ENCODE peak calls at places on chromosome X, in four cellular contexts. Z is cardiac muscle cell, E is fibroblast of the aortic adventitia, U is A549. P is an unnamed sample.

GRCh38 chrX:137058339-137059127 is 24.7 kb upstream of the GPR101 start:
- DNase-seq in E (no peak), U (no peak), Z (no peak), P (no peak)

GRCh38 chrX:65522739-65523372 is 11.7 kb downstream of the LAS1L start:
- DNase-seq in E (peak), U (no peak), Z (peak), P (peak)

GRCh38 chrX:47556045-47556623 is 4.9 kb upstream of the ARAF start:
- DNase-seq in Z (peak), E (peak), U (peak), P (peak)

GRCh38 chrX:47091149-47091775 is 13.0 kb downstream of the RGN start:
- DNase-seq in U (no peak), Z (peak), E (peak), P (peak)

GRCh38 chrX:100587846-100588245 is 3.1 kb downstream of the TNMD start:
- DNase-seq in E (no peak), Z (no peak), U (no peak), P (peak)

GRCh38 chrX:136032370-136032769 is 47.1 kb downstream of the SLC9A6 start:
- DNase-seq in U (no peak), Z (no peak), E (no peak), P (no peak)

GRCh38 chrX:7889138-7889537 is 38.1 kb downstream of the PNPLA4 start:
- DNase-seq in Z (no peak), E (no peak), U (no peak), P (no peak)

GRCh38 chrX:129930941-129931410 is 25.0 kb downstream of the UTP14A start:
- DNase-seq in U (no peak), E (no peak), Z (peak), P (no peak)

GRCh38 chrX:42536286-42536685 is 241.7 kb downstream of the PPP1R2C start:
- DNase-seq in E (no peak), Z (no peak), U (no peak), P (no peak)

GRCh38 chrX:154696328-154697045 is 43.1 kb upstream of the CTAG2 start:
- DNase-seq in E (peak), Z (peak), U (peak), P (peak)

GRCh38 chrX:48919360-48919821 is 567 bp upstream of the PIM2 start:
- DNase-seq in E (no peak), Z (no peak), U (no peak), P (no peak)

GRCh38 chrX:135484636-135485289 is 35.7 kb upstream of the INTS6L start:
- DNase-seq in Z (peak), U (peak), E (peak), P (peak)

GRCh38 chrX:21932277-21932996 is 8.1 kb upstream of the SMS start:
- DNase-seq in E (peak), U (peak), Z (peak), P (peak)

GRCh38 chrX:72569786-72570185 is 2.9 kb downstream of the HDAC8 start:
- DNase-seq in E (peak), U (peak), Z (peak), P (peak)

GRCh38 chrX:129717902-129718301 is 20.9 kb upstream of the XPNPEP2 start:
- DNase-seq in U (peak), E (peak), Z (peak), P (peak)

GRCh38 chrX:13499736-13500135 is 69.7 kb upstream of the EGFL6 start:
- DNase-seq in U (no peak), Z (no peak), E (no peak), P (no peak)

GRCh38 chrX:37437160-37437559 is 88.0 kb downstream of the PRRG1 start:
- DNase-seq in E (no peak), U (no peak), Z (no peak), P (no peak)

GRCh38 chrX:71618303-71618721 is at the start of gene CXCR3:
- DNase-seq in Z (peak), U (no peak), E (no peak), P (no peak)

GRCh38 chrX:16445166-16445752 is 204.7 kb upstream of the S100G start:
- DNase-seq in U (peak), E (peak), Z (peak), P (peak)

GRCh38 chrX:151227637-151228036 is 51.3 kb downstream of the GPR50 start:
- DNase-seq in U (no peak), E (no peak), Z (no peak), P (no peak)

GRCh38 chrX:67587946-67588624 is 44.3 kb downstream of the AR start:
- DNase-seq in U (no peak), Z (no peak), E (peak), P (peak)

GRCh38 chrX:9635368-9635767 is 130.3 kb downstream of the GPR143 start:
- DNase-seq in Z (no peak), U (no peak), E (no peak), P (no peak)

GRCh38 chrX:112849010-112849409 is 8.4 kb upstream of the AMOT start:
- DNase-seq in U (no peak), Z (peak), E (no peak), P (peak)

GRCh38 chrX:111470681-111471403 is 40.6 kb upstream of the SERTM2 start:
- DNase-seq in Z (no peak), E (no peak), U (no peak), P (no peak)

GRCh38 chrX:41302293-41302868 is 31.6 kb upstream of the DDX3X start:
- DNase-seq in E (no peak), Z (no peak), U (peak), P (no peak)

GRCh38 chrX:15598031-15598430 is 2.7 kb downstream of the ACE2 start:
- DNase-seq in U (no peak), Z (no peak), E (peak), P (no peak)

GRCh38 chrX:153620576-153620975 is 21.6 kb upstream of the CCNQ start:
- DNase-seq in Z (no peak), E (no peak), U (no peak), P (no peak)

GRCh38 chrX:134654398-134655012 is 3.8 kb downstream of the PLAC1 start:
- DNase-seq in E (no peak), U (no peak), Z (no peak), P (peak)

GRCh38 chrX:8913665-8914409 is 112.7 kb upstream of the FAM9A start:
- DNase-seq in Z (peak), E (peak), U (peak), P (peak)

GRCh38 chrX:25442501-25442900 is 426.7 kb upstream of the ARX start:
- DNase-seq in E (no peak), Z (no peak), U (no peak), P (no peak)

GRCh38 chrX:29652484-29652883 is 562.9 kb upstream of the MAGEB2 start:
- DNase-seq in U (no peak), Z (peak), E (peak), P (peak)

GRCh38 chrX:154320406-154320805 is 24.8 kb downstream of the TKTL1 start:
- DNase-seq in E (no peak), U (no peak), Z (no peak), P (no peak)

GRCh38 chrX:65997978-65998717 is 41.7 kb downstream of the VSIG4 start:
- DNase-seq in Z (no peak), E (no peak), U (no peak), P (no peak)

GRCh38 chrX:120672389-120672788 is 42.5 kb upstream of the C1GALT1C1 start:
- DNase-seq in E (peak), U (peak), Z (peak), P (peak)

GRCh38 chrX:72340046-72340445 is 34.3 kb upstream of the CITED1 start:
- DNase-seq in U (no peak), E (no peak), Z (no peak), P (no peak)

GRCh38 chrX:102976793-102977495 is 39.9 kb downstream of the RAB40AL start:
- DNase-seq in U (no peak), E (peak), Z (peak), P (peak)

GRCh38 chrX:54786972-54787371 is 11.1 kb downstream of the ITIH6 start:
- DNase-seq in U (peak), Z (no peak), E (no peak), P (no peak)

GRCh38 chrX:151396042-151396826 is 772 bp upstream of the VMA21 start:
- DNase-seq in Z (no peak), U (no peak), E (peak), P (peak)

GRCh38 chrX:107718156-107718621 is 57.4 kb downstream of the TSC22D3 start:
- DNase-seq in Z (peak), U (peak), E (peak), P (peak)

GRCh38 chrX:56233682-56234081 is 1.5 kb downstream of the KLF8 start:
- DNase-seq in Z (peak), U (peak), E (no peak), P (peak)
- TF ChIP-seq CTCF in Z (no peak), U (no peak), E (no peak), P (no peak)

GRCh38 chrX:39469126-39469525 is 628.6 kb downstream of the BCOR start:
- DNase-seq in U (no peak), E (no peak), Z (no peak), P (no peak)
- H3K4me3 ChIP-seq in U (no peak), E (no peak), Z (no peak), P (no peak)

DNA sequence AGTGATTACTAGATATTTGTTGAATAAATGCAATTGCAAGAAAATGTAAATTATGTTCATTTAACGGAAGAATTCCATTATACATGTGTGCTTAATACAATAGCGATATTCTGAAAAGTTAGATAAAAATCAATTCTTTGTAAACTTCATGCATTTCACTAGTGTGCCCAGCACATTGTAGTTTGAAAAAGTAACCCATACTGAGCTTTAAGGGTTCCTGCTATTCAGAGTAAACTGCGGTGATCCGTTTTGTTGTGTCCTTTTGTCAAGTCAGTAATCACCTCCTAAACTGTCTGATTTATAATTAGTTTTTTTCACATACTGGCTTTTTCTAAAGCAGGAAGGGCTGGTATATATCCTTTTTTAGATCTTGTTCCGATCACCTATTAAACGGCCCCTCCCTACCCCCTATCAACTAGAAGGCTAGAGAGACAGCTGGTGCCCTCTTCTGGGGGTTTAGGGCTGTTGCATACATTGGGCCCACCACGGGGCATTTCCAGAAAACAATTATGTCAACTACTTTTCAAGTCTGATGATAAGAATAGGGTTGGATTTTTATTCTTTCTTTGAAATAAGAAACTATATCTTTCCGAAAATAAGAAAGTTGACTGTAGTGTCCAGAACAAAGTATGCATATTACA is 7.0 kb upstream of the BMP15 start:
- DNase-seq in E (peak), Z (peak), U (peak), P (peak)
- TF ChIP-seq CTCF in E (peak), Z (peak), U (peak), P (peak)

GRCh38 chrX:1518512-1518911 is 18.5 kb downstream of the P2RY8 start:
- DNase-seq in Z (no peak), U (no peak), E (no peak), P (no peak)

GRCh38 chrX:1524874-1525582 is 12.0 kb downstream of the P2RY8 start:
- DNase-seq in Z (no peak), E (no peak), U (no peak), P (no peak)

GRCh38 chrX:1520350-1520749 is 16.6 kb downstream of the P2RY8 start:
- DNase-seq in Z (no peak), E (no peak), U (no peak), P (no peak)

GRCh38 chrX:1519022-1519497 is 17.9 kb downstream of the P2RY8 start:
- DNase-seq in U (no peak), E (no peak), Z (no peak), P (no peak)

GRCh38 chrX:1521459-1521956 is 15.5 kb downstream of the P2RY8 start:
- DNase-seq in U (peak), Z (no peak), E (no peak), P (no peak)
- H3K4me3 ChIP-seq in U (no peak), Z (no peak), E (no peak), P (no peak)

DNA sequence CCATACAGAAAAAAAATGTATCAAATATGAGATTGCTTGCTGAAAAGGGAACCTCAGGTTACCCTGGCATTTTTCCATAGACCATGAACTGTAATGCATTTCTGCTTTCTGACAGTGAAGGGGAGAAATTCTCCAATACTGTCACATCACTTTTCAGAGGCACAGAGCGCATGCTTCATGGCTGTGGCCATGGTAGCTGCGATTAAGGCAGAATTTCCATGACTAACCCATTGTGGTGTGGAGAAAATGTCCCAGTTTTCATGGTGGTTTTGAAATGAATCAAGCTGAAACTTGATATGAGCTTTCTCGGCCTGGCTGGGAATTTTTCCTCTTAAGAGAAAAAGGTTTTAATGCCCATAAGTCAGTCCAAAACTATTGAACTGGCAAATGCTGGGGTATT is 39.5 kb upstream of the MAP3K15 start:
- DNase-seq in E (peak), U (no peak), Z (peak), P (peak)
- TF ChIP-seq CTCF in E (no peak), U (no peak), Z (no peak), P (no peak)

P was measured in fibroblast of mammary gland.